ENCODE peak calls at places on chromosome 17, in ten cellular contexts. B is body of pancreas, Z is choroid plexus epithelial cell, E is cardiac muscle cell, V is lower leg skin, A is dorsolateral prefrontal cortex, W is heart left ventricle, R is OCI-LY7, F is ovary, G is A549. Q is an unnamed sample.

GRCh38 chr17:38605852-38606645 is at the start of gene SRCIN1:
- DNase-seq in Z (no peak), V (no peak), W (peak), R (peak), E (peak), A (peak), G (peak), F (peak), B (peak), Q (no peak)

GRCh38 chr17:57948169-57948554 is 7.0 kb downstream of the CUEDC1 start:
- DNase-seq in F (no peak), V (no peak), A (no peak), G (no peak), R (no peak), E (no peak), B (no peak), W (no peak), Z (no peak), Q (no peak)

GRCh38 chr17:29162909-29163341 is 17.3 kb downstream of the MYO18A start:
- DNase-seq in F (no peak), R (no peak), V (no peak), E (no peak), Z (no peak), W (no peak), G (no peak), A (no peak), B (no peak), Q (no peak)

GRCh38 chr17:48025904-48026502 is 11.6 kb downstream of the COPZ2 start:
- DNase-seq in F (peak), B (peak), W (no peak), Z (no peak), E (no peak), R (no peak), V (peak), G (peak), A (no peak), Q (no peak)

GRCh38 chr17:57995076-57995956 is 7.3 kb upstream of the VEZF1 start:
- DNase-seq in W (peak), B (peak), V (peak), G (peak), A (peak), E (peak), F (peak), R (peak), Z (peak), Q (peak)

GRCh38 chr17:9982159-9982558 is 77.1 kb upstream of the RCVRN start:
- DNase-seq in V (no peak), E (peak), A (no peak), W (no peak), G (peak), R (no peak), F (no peak), B (peak), Z (peak), Q (no peak)

GRCh38 chr17:18172528-18173278 is 10.9 kb upstream of the ALKBH5 start:
- DNase-seq in W (no peak), G (no peak), E (no peak), F (no peak), B (peak), V (no peak), A (no peak), R (no peak), Z (no peak), Q (no peak)

GRCh38 chr17:867896-868489 is 85.8 kb downstream of the MRM3 start:
- DNase-seq in G (peak), E (no peak), R (no peak), A (no peak), B (no peak), V (no peak), F (no peak), Z (no peak), W (no peak), Q (no peak)

GRCh38 chr17:57868007-57868774 is 18.3 kb upstream of the MRPS23 start:
- DNase-seq in R (peak), E (no peak), G (peak), A (no peak), B (peak), Z (peak), F (peak), V (peak), W (peak), Q (peak)

GRCh38 chr17:7404737-7405412 is 978 bp upstream of the TMEM256 start:
- DNase-seq in W (peak), A (no peak), F (peak), E (peak), Z (no peak), V (peak), G (no peak), R (no peak), B (peak), Q (no peak)

GRCh38 chr17:68749742-68750562 is 148.8 kb upstream of the FAM20A start:
- DNase-seq in E (no peak), V (no peak), B (no peak), R (no peak), F (no peak), W (no peak), A (no peak), G (no peak), Z (no peak), Q (no peak)

GRCh38 chr17:81582341-81582740 is 30.2 kb upstream of the FAAP100 start:
- DNase-seq in A (no peak), E (no peak), V (no peak), B (no peak), F (no peak), R (no peak), W (no peak), G (no peak), Z (peak), Q (no peak)

GRCh38 chr17:43380307-43380706 is 18.5 kb upstream of the ARL4D start:
- DNase-seq in R (no peak), E (no peak), B (no peak), W (no peak), V (no peak), G (no peak), A (no peak), Z (no peak), F (no peak), Q (no peak)

GRCh38 chr17:77230436-77230830 is 89.7 kb downstream of the SEC14L1 start:
- DNase-seq in V (no peak), G (no peak), Z (no peak), E (no peak), B (no peak), F (no peak), A (no peak), W (no peak), R (no peak), Q (no peak)

GRCh38 chr17:58083491-58084316 is 485 bp downstream of the DYNLL2 start:
- DNase-seq in R (peak), F (peak), Z (peak), B (peak), A (no peak), W (peak), E (peak), G (peak), V (no peak), Q (no peak)

GRCh38 chr17:44348234-44348987 is 3.3 kb downstream of the GRN start:
- DNase-seq in W (peak), A (no peak), Z (peak), G (no peak), V (peak), R (peak), B (no peak), F (no peak), E (no peak), Q (no peak)

GRCh38 chr17:72587156-72587555 is 466.3 kb downstream of the SOX9 start:
- DNase-seq in B (no peak), G (no peak), V (no peak), F (no peak), Z (peak), E (no peak), A (no peak), W (no peak), R (no peak), Q (peak)

GRCh38 chr17:44878627-44879221 is 20.5 kb downstream of the EFTUD2 start:
- DNase-seq in G (peak), A (no peak), R (peak), V (no peak), F (no peak), E (peak), W (no peak), Z (peak), B (peak), Q (no peak)

GRCh38 chr17:68035131-68035522 is 408 bp upstream of the KPNA2 start:
- DNase-seq in B (peak), E (peak), W (peak), A (peak), R (peak), F (peak), V (peak), Z (no peak), G (no peak), Q (no peak)

GRCh38 chr17:7258731-7259554 is 3.3 kb downstream of the CLDN7 start:
- DNase-seq in W (no peak), Z (peak), G (peak), F (no peak), E (no peak), V (no peak), A (no peak), R (no peak), B (peak), Q (no peak)

GRCh38 chr17:17664073-17664470 is 17.2 kb upstream of the RAI1 start:
- DNase-seq in B (no peak), Z (no peak), R (no peak), E (no peak), F (no peak), G (no peak), V (no peak), A (no peak), W (no peak), Q (no peak)

GRCh38 chr17:28112199-28112995 is 69.9 kb downstream of the NLK start:
- DNase-seq in A (no peak), F (no peak), V (no peak), E (no peak), Z (peak), G (no peak), B (no peak), R (no peak), W (no peak), Q (no peak)

GRCh38 chr17:17778308-17779014 is 58.3 kb downstream of the SREBF1 start:
- DNase-seq in W (peak), Z (peak), A (peak), R (no peak), B (peak), E (peak), F (peak), V (no peak), G (no peak), Q (peak)

GRCh38 chr17:47733047-47733413 is at the start of gene TBX21:
- DNase-seq in B (peak), E (peak), Z (peak), R (peak), G (peak), A (no peak), W (peak), V (peak), F (no peak), Q (no peak)

GRCh38 chr17:51144266-51145022 is 8.9 kb upstream of the NME1 start:
- DNase-seq in G (no peak), E (no peak), Z (no peak), B (no peak), W (no peak), F (no peak), A (no peak), V (no peak), R (no peak), Q (no peak)

GRCh38 chr17:59698143-59698542 is 9.1 kb downstream of the PTRH2 start:
- DNase-seq in V (no peak), E (no peak), R (no peak), A (no peak), Z (no peak), F (no peak), B (no peak), W (no peak), G (no peak), Q (no peak)

GRCh38 chr17:67575325-67575724 is 142.4 kb upstream of the NOL11 start:
- DNase-seq in F (no peak), V (no peak), E (no peak), G (no peak), Z (no peak), B (peak), A (no peak), R (no peak), W (no peak), Q (no peak)

GRCh38 chr17:61416540-61417363 is 17.1 kb downstream of the TBX2 start:
- DNase-seq in Z (peak), V (peak), R (peak), W (peak), F (peak), A (peak), B (peak), G (peak), E (peak), Q (peak)

GRCh38 chr17:7834554-7834890 is 505 bp downstream of the KDM6B start:
- DNase-seq in V (no peak), G (peak), F (peak), R (no peak), Z (peak), W (peak), A (no peak), B (peak), E (no peak), Q (no peak)

GRCh38 chr17:51799981-51800380 is 358.5 kb downstream of the CA10 start:
- DNase-seq in A (no peak), B (no peak), W (no peak), Z (no peak), E (no peak), G (no peak), F (no peak), R (no peak), V (no peak), Q (no peak)

GRCh38 chr17:46046957-46047356 is 47.9 kb downstream of the STH start:
- DNase-seq in B (no peak), G (no peak), W (no peak), R (no peak), V (no peak), Z (peak), A (no peak), E (no peak), F (no peak), Q (no peak)
- TF ChIP-seq CTCF in B (peak), G (no peak), W (no peak), R (no peak), V (no peak), Z (no peak), A (no peak), E (no peak), F (no peak), Q (no peak)

GRCh38 chr17:75980188-75981018 is 1.4 kb downstream of the TEN1 start:
- DNase-seq in Z (no peak), F (no peak), A (no peak), G (no peak), W (no peak), E (no peak), R (no peak), V (no peak), B (peak), Q (no peak)

GRCh38 chr17:75979705-75980187 is 706 bp downstream of the TEN1 start:
- DNase-seq in F (no peak), Z (peak), W (no peak), R (no peak), G (no peak), V (no peak), A (no peak), E (no peak), B (no peak), Q (no peak)

GRCh38 chr17:75978938-75979704 is at the start of the genes ACOX1 and TEN1:
- DNase-seq in V (peak), G (peak), W (peak), E (peak), A (peak), F (peak), B (peak), R (peak), Z (peak), Q (peak)

GRCh38 chr17:75976175-75976848 is 2.7 kb downstream of the ACOX1 start:
- DNase-seq in F (no peak), E (no peak), V (no peak), Z (no peak), A (no peak), R (no peak), G (peak), B (no peak), W (no peak), Q (no peak)

GRCh38 chr17:75975757-75976174 is 3.2 kb downstream of the ACOX1 start:
- DNase-seq in E (no peak), V (no peak), G (no peak), B (no peak), A (no peak), R (no peak), W (no peak), F (no peak), Z (no peak), Q (no peak)
- H3K4me3 ChIP-seq in E (no peak), V (no peak), G (no peak), B (no peak), A (no peak), R (no peak), W (no peak), F (no peak), Z (peak), Q (no peak)

DNA sequence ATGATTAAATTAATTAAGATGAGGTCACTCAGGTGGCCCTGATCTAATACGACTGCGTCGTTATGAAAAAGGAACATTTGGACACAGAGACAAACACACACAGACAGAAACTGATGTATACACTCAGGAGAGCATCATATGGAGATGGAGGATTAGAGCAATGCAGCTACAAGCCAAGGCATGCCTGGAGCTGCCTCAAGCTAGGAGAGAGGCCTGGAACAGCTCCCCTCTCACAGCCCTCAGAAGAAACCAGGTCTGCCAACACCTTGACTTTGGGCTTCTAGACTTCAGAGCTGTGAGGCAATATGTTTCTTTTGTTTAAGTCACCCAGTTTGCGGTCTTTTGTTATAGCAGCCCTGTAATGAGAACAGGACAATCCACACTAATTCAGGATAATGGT is 318.9 kb downstream of the HS3ST3B1 start:
- DNase-seq in V (no peak), R (no peak), A (no peak), Z (no peak), F (no peak), E (no peak), W (no peak), G (no peak), B (no peak), Q (no peak)
- TF ChIP-seq CTCF in V (no peak), R (no peak), A (no peak), Z (no peak), F (no peak), E (no peak), W (no peak), G (no peak), B (no peak), Q (no peak)

DNA sequence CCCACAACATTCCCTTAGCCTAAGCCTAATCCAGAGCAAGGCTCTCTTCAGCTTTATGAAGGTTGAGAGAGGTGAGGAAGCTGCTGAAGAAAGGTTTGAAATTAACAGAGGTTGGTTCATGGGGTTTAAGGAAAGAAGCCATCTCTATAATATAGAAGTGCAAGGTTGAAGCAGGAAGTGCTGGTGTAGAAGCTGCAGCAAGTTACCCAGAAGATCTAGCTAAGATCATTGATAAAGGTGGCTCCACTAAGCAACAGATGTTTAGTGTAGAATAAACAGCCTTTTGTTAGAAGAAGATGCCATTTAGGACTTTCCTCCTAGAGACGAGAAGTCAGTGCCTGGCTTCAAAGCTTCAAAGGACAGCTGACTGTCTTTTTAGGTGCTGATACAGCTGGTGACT is 29.2 kb downstream of the GOSR1 start:
- DNase-seq in F (no peak), G (no peak), R (no peak), E (no peak), B (no peak), V (no peak), Z (no peak), A (no peak), W (no peak), Q (no peak)
- H3K4me3 ChIP-seq in F (no peak), G (no peak), R (no peak), E (no peak), B (no peak), V (no peak), Z (no peak), A (no peak), W (no peak), Q (no peak)

GRCh38 chr17:70183508-70183907 is 14.2 kb downstream of the KCNJ2 start:
- DNase-seq in A (no peak), E (no peak), F (no peak), V (no peak), B (no peak), R (no peak), G (no peak), W (no peak), Z (no peak), Q (no peak)
- TF ChIP-seq CTCF in A (no peak), E (no peak), F (no peak), V (no peak), B (no peak), R (no peak), G (no peak), W (no peak), Z (no peak), Q (no peak)

GRCh38 chr17:82648761-82649474 is 674 bp upstream of the WDR45B start:
- DNase-seq in W (peak), G (peak), V (peak), R (peak), Z (no peak), B (peak), A (no peak), E (peak), F (peak), Q (no peak)
- H3K4me3 ChIP-seq in W (no peak), G (peak), V (no peak), R (peak), Z (peak), B (no peak), A (peak), E (no peak), F (peak), Q (peak)

GRCh38 chr17:49191917-49192741 is 18.2 kb downstream of the GNGT2 start:
- DNase-seq in R (peak), E (peak), W (peak), F (peak), Z (peak), B (peak), V (peak), A (peak), G (peak), Q (peak)
- TF ChIP-seq CTCF in R (peak), E (peak), W (peak), F (peak), Z (peak), B (peak), V (no peak), A (peak), G (peak), Q (peak)

DNA sequence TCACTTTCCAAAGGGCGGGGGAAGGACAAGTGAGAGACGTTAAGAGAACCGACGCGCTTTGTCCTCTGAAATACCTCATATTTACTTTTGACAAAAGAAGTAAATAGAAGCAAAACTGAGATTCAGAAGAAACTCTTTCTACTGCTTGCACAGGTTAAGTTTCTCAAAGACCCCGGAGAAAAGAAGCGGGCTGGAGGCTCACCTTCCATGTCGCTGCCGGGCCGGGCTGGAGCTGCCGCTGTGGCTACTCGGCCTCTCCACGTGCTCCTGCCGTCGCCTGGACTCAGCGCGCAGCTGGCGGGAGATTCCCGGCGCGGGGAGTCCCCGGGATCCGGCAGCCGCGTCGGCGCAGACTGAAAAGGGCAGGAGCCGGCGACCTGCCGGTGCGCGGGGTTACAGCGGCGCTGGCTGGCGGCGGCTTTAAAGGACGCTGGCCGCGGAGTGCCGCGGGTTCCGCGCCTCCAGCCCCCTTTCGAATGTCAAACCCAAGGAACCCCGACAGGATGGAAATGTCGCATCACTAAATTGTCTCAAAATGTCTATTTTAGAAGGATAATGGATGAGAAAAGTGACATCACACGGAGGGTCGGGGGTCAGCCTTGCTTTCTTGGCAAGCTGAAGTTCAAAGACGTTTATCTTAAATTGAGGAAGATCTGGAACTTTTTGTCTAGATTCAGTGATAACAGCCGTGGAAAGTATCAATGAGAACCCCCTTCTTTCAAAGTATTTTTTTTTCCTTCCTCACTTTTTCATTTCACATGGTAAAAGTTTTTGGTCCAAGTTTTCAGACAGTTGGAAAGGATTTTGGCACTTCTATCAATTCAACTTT is at the start of gene IKZF3:
- DNase-seq in A (no peak), F (no peak), G (peak), Z (peak), E (peak), R (peak), V (peak), W (peak), B (peak), Q (no peak)
- H3K4me3 ChIP-seq in A (peak), F (no peak), G (peak), Z (no peak), E (peak), R (peak), V (no peak), W (no peak), B (no peak), Q (no peak)